ENCODE peak calls at places on chromosome 18, in ten cellular contexts. L is IMR-90, G is psoas muscle, C is tibial nerve, Z is HCT116, E is DND-41, F is right lobe of liver, S is Panc1, Q is left ventricle myocardium inferior, D is stomach. K is an unnamed sample.

GRCh38 chr18:73509460-73509859 is 638.2 kb downstream of the FBXO15 start:
- DNase-seq in C (no peak), D (no peak), E (no peak), Z (no peak), S (no peak), L (peak; percentile 33), G (no peak), F (no peak), Q (no peak), K (no peak)

GRCh38 chr18:40152859-40153258 is 1802.2 kb upstream of the PIK3C3 start:
- DNase-seq in F (no peak), G (no peak), S (no peak), D (no peak), Z (no peak), E (no peak), C (no peak), L (no peak), Q (no peak), K (no peak)

GRCh38 chr18:67302043-67302442 is 214.5 kb downstream of the DSEL start:
- DNase-seq in F (no peak), D (no peak), G (no peak), Z (no peak), S (no peak), L (peak; percentile 51), Q (no peak), C (no peak), E (no peak), K (no peak)

GRCh38 chr18:52340466-52341378 is 725 bp downstream of the DCC start:
- DNase-seq in F (no peak), L (no peak), Q (no peak), G (no peak), Z (no peak), D (no peak), S (no peak), C (no peak), E (no peak), K (peak; percentile 36)

GRCh38 chr18:711330-711692 is 1.1 kb downstream of the ENOSF1 start:
- DNase-seq in S (no peak), Q (no peak), Z (no peak), C (no peak), D (no peak), F (no peak), L (no peak), G (no peak), E (no peak), K (no peak)

GRCh38 chr18:63253428-63254372 is 65.9 kb downstream of the BCL2 start:
- DNase-seq in D (no peak), Z (no peak), E (no peak), Q (no peak), F (no peak), L (peak; percentile 44), C (no peak), G (no peak), S (no peak), K (no peak)

GRCh38 chr18:74949611-74950010 is 259.3 kb downstream of the PTGR3 start:
- DNase-seq in S (no peak), G (no peak), E (no peak), Z (no peak), C (no peak), D (no peak), F (no peak), L (no peak), Q (no peak), K (no peak)

GRCh38 chr18:74868461-74868860 is 270.8 kb downstream of the ZNF407 start:
- DNase-seq in D (no peak), Z (no peak), C (no peak), F (no peak), Q (peak; percentile 41), E (no peak), L (no peak), G (no peak), S (no peak), K (no peak)

GRCh38 chr18:58565021-58565420 is 63.9 kb downstream of the ALPK2 start:
- DNase-seq in D (no peak), F (no peak), S (no peak), Q (no peak), Z (no peak), C (peak; percentile 17), E (no peak), G (no peak), L (no peak), K (no peak)

GRCh38 chr18:6355789-6356589 is 58.7 kb downstream of the L3MBTL4 start:
- DNase-seq in C (no peak), D (no peak), G (no peak), Z (no peak), S (peak; percentile 62), L (peak; percentile 40), F (no peak), E (no peak), Q (no peak), K (no peak)

GRCh38 chr18:79805926-79806487 is 8.3 kb downstream of the KCNG2 start:
- DNase-seq in D (no peak), E (no peak), G (no peak), Z (no peak), Q (no peak), S (no peak), L (no peak), C (no peak), F (no peak), K (no peak)

GRCh38 chr18:9404565-9405060 is 70.0 kb downstream of the TWSG1 start:
- DNase-seq in G (no peak), F (peak; percentile 39), E (no peak), S (no peak), D (no peak), Z (no peak), L (no peak), Q (no peak), C (no peak), K (no peak)

GRCh38 chr18:50281295-50281971 is at the start of gene MBD1:
- DNase-seq in L (peak; percentile 99), C (peak; percentile 90), Z (peak; percentile 95), Q (peak; percentile 96), S (peak; percentile 85), G (peak; percentile 97), F (peak; percentile 98), E (peak; percentile 97), D (peak; percentile 96), K (peak; percentile 97)

GRCh38 chr18:74040008-74040407 is 107.6 kb downstream of the FBXO15 start:
- DNase-seq in Z (no peak), G (no peak), D (no peak), F (no peak), S (no peak), Q (no peak), C (no peak), L (no peak), E (no peak), K (no peak)

GRCh38 chr18:55706893-55707292 is 118.9 kb upstream of the TCF4 start:
- DNase-seq in G (no peak), Z (no peak), Q (no peak), S (peak; percentile 13), C (no peak), D (no peak), L (peak; percentile 92), E (no peak), F (no peak), K (no peak)

GRCh38 chr18:71837560-71837959 is 706.6 kb downstream of the CBLN2 start:
- DNase-seq in F (no peak), E (no peak), Z (no peak), G (no peak), Q (no peak), D (no peak), L (no peak), S (no peak), C (no peak), K (no peak)

GRCh38 chr18:51134721-51135120 is 62.8 kb downstream of the MEX3C start:
- DNase-seq in E (no peak), Q (no peak), Z (no peak), D (no peak), G (no peak), F (no peak), C (no peak), L (no peak), S (no peak), K (no peak)

GRCh38 chr18:24685232-24685959 is 225.0 kb downstream of the HRH4 start:
- DNase-seq in S (no peak), E (no peak), D (no peak), Z (no peak), C (no peak), Q (no peak), F (no peak), G (no peak), L (no peak), K (no peak)

GRCh38 chr18:12027046-12027445 is 45.7 kb downstream of the IMPA2 start:
- DNase-seq in F (peak; percentile 87), E (no peak), G (peak; percentile 62), Q (peak; percentile 69), L (no peak), S (no peak), D (peak; percentile 55), Z (no peak), C (no peak), K (peak; percentile 91)

DNA sequence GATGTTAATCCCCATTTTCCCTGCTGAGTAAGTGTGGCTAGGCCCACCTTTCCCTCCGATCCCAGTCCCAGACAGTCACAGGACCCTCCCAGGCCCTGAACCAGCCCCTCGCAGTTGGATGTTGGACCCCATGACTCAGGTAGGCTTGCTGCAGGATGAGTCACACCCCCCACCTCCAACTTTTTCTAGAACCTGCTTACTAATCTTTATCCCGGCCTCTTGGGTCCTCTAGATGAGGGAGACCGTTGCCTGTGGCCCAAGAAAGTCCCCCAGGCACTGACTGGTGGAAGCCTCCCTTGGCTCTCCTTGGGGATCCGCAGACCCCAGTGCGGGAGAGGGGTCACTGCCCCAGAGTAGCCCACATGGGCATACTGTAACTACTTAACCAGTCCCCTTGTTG is 98.5 kb downstream of the SMAD7 start:
- DNase-seq in F (no peak), C (no peak), L (peak; percentile 46), S (no peak), E (no peak), G (no peak), Z (no peak), Q (no peak), D (no peak), K (no peak)
- H3K27ac ChIP-seq in F (peak overlapping the region; percentile 81), C (no peak overlapping the region), L (no peak overlapping the region), S (no peak overlapping the region), E (no peak overlapping the region), G (no peak overlapping the region), Z (no peak overlapping the region), Q (peak overlapping the region; percentile 91), D (no peak overlapping the region), K (no peak overlapping the region)

GRCh38 chr18:30582078-30582477 is 460.5 kb downstream of the DSC3 start:
- DNase-seq in S (no peak), Q (no peak), C (no peak), Z (no peak), L (no peak), G (no peak), D (no peak), E (no peak), F (no peak), K (no peak)
- H3K4me1 ChIP-seq in S (no peaks in the 10 kb centered on the region), Q (no peaks in the 10 kb centered on the region), C (no peaks in the 10 kb centered on the region), Z (no peaks in the 10 kb centered on the region), L (no peaks in the 10 kb centered on the region), G (no peaks in the 10 kb centered on the region), D (no peaks in the 10 kb centered on the region), E (no peaks in the 10 kb centered on the region), F (no peaks in the 10 kb centered on the region), K (no peaks in the 10 kb centered on the region)

GRCh38 chr18:41378628-41379027 is 576.4 kb upstream of the PIK3C3 start:
- DNase-seq in D (no peak), L (peak; percentile 70), E (no peak), Z (no peak), G (no peak), C (no peak), F (no peak), S (peak; percentile 2), Q (no peak), K (no peak)
- TF ChIP-seq CTCF in D (peak; percentile 18), L (peak; percentile 69), E (no peak), Z (no peak), G (no peak), C (no peak), F (no peak), S (peak; percentile 7), Q (no peak), K (no peak)

GRCh38 chr18:35489913-35490490 is 7.8 kb downstream of the INO80C start:
- DNase-seq in E (no peak), G (no peak), Q (no peak), D (no peak), Z (no peak), C (no peak), L (no peak), F (no peak), S (no peak), K (no peak)
- H3K27ac ChIP-seq in E (no peak overlapping the region), G (no peak overlapping the region), Q (peak overlapping the region; percentile 66), D (peak overlapping the region; percentile 65), Z (no peak overlapping the region), C (peak overlapping the region; percentile 20), L (no peak overlapping the region), F (no peak overlapping the region), S (peak overlapping the region; percentile 84), K (no peak overlapping the region)

K was measured in pancreas.